ENCODE peak calls at places on chromosomes 13 and 19, in seven cellular contexts. One of them, this sample, is unnamed.

GRCh38 chr13:107459430-107459829 is 755.9 kb downstream of the LIG4 start:
- DNase-seq in sciatic nerve: no peak
- DNase-seq in RCC 7860: no peak
- DNase-seq in activated T-cell treated with anti-CD3 and anti-CD28 coated beads for 1 hour: no peak
- DNase-seq in T-helper 2 cell: no peak
- DNase-seq in Kasumi-1: no peak
- DNase-seq in left lung: no peak
- DNase-seq in this sample: peak

GRCh38 chr13:31172001-31172400 is 10.3 kb upstream of the HSPH1 start:
- DNase-seq in sciatic nerve: no peak
- DNase-seq in RCC 7860: peak
- DNase-seq in activated T-cell treated with anti-CD3 and anti-CD28 coated beads for 1 hour: no peak
- DNase-seq in T-helper 2 cell: no peak
- DNase-seq in Kasumi-1: no peak
- DNase-seq in left lung: no peak
- DNase-seq in this sample: peak

GRCh38 chr19:410243-410781 is 1.4 kb upstream of the C2CD4C start:
- DNase-seq in sciatic nerve: peak
- DNase-seq in RCC 7860: no peak
- DNase-seq in activated T-cell treated with anti-CD3 and anti-CD28 coated beads for 1 hour: no peak
- DNase-seq in T-helper 2 cell: no peak
- DNase-seq in Kasumi-1: no peak
- DNase-seq in left lung: peak
- DNase-seq in this sample: no peak

GRCh38 chr13:29786698-29787097 is 63.7 kb downstream of the UBL3 start:
- DNase-seq in sciatic nerve: no peak
- DNase-seq in RCC 7860: no peak
- DNase-seq in activated T-cell treated with anti-CD3 and anti-CD28 coated beads for 1 hour: no peak
- DNase-seq in T-helper 2 cell: no peak
- DNase-seq in Kasumi-1: no peak
- DNase-seq in left lung: no peak
- DNase-seq in this sample: no peak

GRCh38 chr19:14413765-14414171 is 5.4 kb downstream of the DDX39A start:
- DNase-seq in sciatic nerve: no peak
- DNase-seq in RCC 7860: no peak
- DNase-seq in activated T-cell treated with anti-CD3 and anti-CD28 coated beads for 1 hour: no peak
- DNase-seq in T-helper 2 cell: no peak
- DNase-seq in Kasumi-1: no peak
- DNase-seq in left lung: no peak
- DNase-seq in this sample: peak

GRCh38 chr19:13100031-13100588 is 2.5 kb downstream of the LYL1 start:
- DNase-seq in sciatic nerve: peak
- DNase-seq in RCC 7860: peak
- DNase-seq in activated T-cell treated with anti-CD3 and anti-CD28 coated beads for 1 hour: no peak
- DNase-seq in T-helper 2 cell: no peak
- DNase-seq in Kasumi-1: peak
- DNase-seq in left lung: no peak
- DNase-seq in this sample: peak

GRCh38 chr19:3135961-3136683 is at the start of gene GNA15:
- DNase-seq in sciatic nerve: no peak
- DNase-seq in RCC 7860: no peak
- DNase-seq in activated T-cell treated with anti-CD3 and anti-CD28 coated beads for 1 hour: no peak
- DNase-seq in T-helper 2 cell: peak
- DNase-seq in Kasumi-1: peak
- DNase-seq in left lung: peak
- DNase-seq in this sample: peak

GRCh38 chr13:99260216-99260615 is 2.0 kb upstream of the GPR18 start:
- DNase-seq in sciatic nerve: no peak
- DNase-seq in RCC 7860: no peak
- DNase-seq in activated T-cell treated with anti-CD3 and anti-CD28 coated beads for 1 hour: no peak
- DNase-seq in T-helper 2 cell: no peak
- DNase-seq in Kasumi-1: no peak
- DNase-seq in left lung: no peak
- DNase-seq in this sample: no peak

GRCh38 chr13:111914241-111915103 is 152.5 kb upstream of the SOX1 start:
- DNase-seq in sciatic nerve: no peak
- DNase-seq in RCC 7860: no peak
- DNase-seq in activated T-cell treated with anti-CD3 and anti-CD28 coated beads for 1 hour: no peak
- DNase-seq in T-helper 2 cell: no peak
- DNase-seq in Kasumi-1: no peak
- DNase-seq in left lung: no peak
- DNase-seq in this sample: no peak

GRCh38 chr13:73129023-73129422 is 70.2 kb downstream of the KLF5 start:
- DNase-seq in sciatic nerve: no peak
- DNase-seq in RCC 7860: no peak
- DNase-seq in activated T-cell treated with anti-CD3 and anti-CD28 coated beads for 1 hour: no peak
- DNase-seq in T-helper 2 cell: no peak
- DNase-seq in Kasumi-1: no peak
- DNase-seq in left lung: no peak
- DNase-seq in this sample: no peak

GRCh38 chr13:110696776-110697175 is 9.1 kb downstream of the CARS2 start:
- DNase-seq in sciatic nerve: peak
- DNase-seq in RCC 7860: no peak
- DNase-seq in activated T-cell treated with anti-CD3 and anti-CD28 coated beads for 1 hour: no peak
- DNase-seq in T-helper 2 cell: no peak
- DNase-seq in Kasumi-1: no peak
- DNase-seq in left lung: no peak
- DNase-seq in this sample: no peak

GRCh38 chr13:100535401-100536135 is 53.0 kb downstream of the GGACT start:
- DNase-seq in sciatic nerve: no peak
- DNase-seq in RCC 7860: no peak
- DNase-seq in activated T-cell treated with anti-CD3 and anti-CD28 coated beads for 1 hour: no peak
- DNase-seq in T-helper 2 cell: no peak
- DNase-seq in Kasumi-1: no peak
- DNase-seq in left lung: no peak
- DNase-seq in this sample: no peak

GRCh38 chr13:85132986-85133385 is 666.2 kb downstream of the SLITRK6 start:
- DNase-seq in sciatic nerve: no peak
- DNase-seq in RCC 7860: no peak
- DNase-seq in activated T-cell treated with anti-CD3 and anti-CD28 coated beads for 1 hour: no peak
- DNase-seq in T-helper 2 cell: no peak
- DNase-seq in Kasumi-1: no peak
- DNase-seq in left lung: no peak
- DNase-seq in this sample: no peak

GRCh38 chr13:52744842-52745241 is 5.2 kb upstream of the CNMD start:
- DNase-seq in sciatic nerve: no peak
- DNase-seq in RCC 7860: no peak
- DNase-seq in activated T-cell treated with anti-CD3 and anti-CD28 coated beads for 1 hour: no peak
- DNase-seq in T-helper 2 cell: no peak
- DNase-seq in Kasumi-1: no peak
- DNase-seq in left lung: no peak
- DNase-seq in this sample: no peak

This sample was measured in RPMI7951.